ENCODE peak calls at places on chromosome 17, in ten cellular contexts. Q is activated CD8-positive, alpha-beta T cell treated with anti-CD3 and anti-CD28 coated beads, Interleukin-2, amount 10 ng/mL, durations not matched to agents 7 days and 5 days; S is left ventricle myocardium inferior; H is midbrain; A is DMS153; W is BJ; M is dermis blood vessel endothelial cell; L is H4; T is IMR-90; E is fibroblast of pulmonary artery. K is an unnamed sample.

GRCh38 chr17:49582789-49583188 is 7.1 kb downstream of the NXPH3 start:
- DNase-seq in Q (no peak), S (no peak), H (no peak), A (no peak), W (no peak), M (peak; percentile 57), L (no peak), T (peak; percentile 33), E (no peak), K (no peak)

GRCh38 chr17:72302735-72303134 is 181.9 kb downstream of the SOX9 start:
- DNase-seq in Q (no peak), S (no peak), H (no peak), A (no peak), W (no peak), M (no peak), L (no peak), T (no peak), E (no peak), K (no peak)

GRCh38 chr17:19996502-19996901 is 12.7 kb upstream of the SPECC1 start:
- DNase-seq in Q (no peak), S (no peak), H (no peak), A (no peak), W (no peak), M (peak; percentile 30), L (no peak), T (no peak), E (peak; percentile 24), K (no peak)

GRCh38 chr17:3870871-3871306 is 22.0 kb downstream of the CAMKK1 start:
- DNase-seq in Q (no peak), S (no peak), H (no peak), A (no peak), W (no peak), M (peak; percentile 47), L (no peak), T (no peak), E (peak; percentile 66), K (no peak)

GRCh38 chr17:56737741-56738161 is 96.0 kb downstream of the C17orf67 start:
- DNase-seq in Q (no peak), S (no peak), H (no peak), A (no peak), W (no peak), M (no peak), L (peak; percentile 88), T (peak; percentile 82), E (peak; percentile 35), K (peak; percentile 73)

GRCh38 chr17:63930951-63931575 is 1.1 kb downstream of the CD79B start:
- DNase-seq in Q (peak; percentile 75), S (peak; percentile 77), H (no peak), A (no peak), W (no peak), M (peak; percentile 19), L (no peak), T (no peak), E (no peak), K (no peak)

GRCh38 chr17:63475491-63476412 is 1.1 kb upstream of the ACE start:
- DNase-seq in Q (no peak), S (no peak), H (no peak), A (no peak), W (no peak), M (no peak), L (no peak), T (peak; percentile 34), E (no peak), K (peak; percentile 76)

GRCh38 chr17:65560628-65561371 is 648 bp downstream of the AXIN2 start:
- DNase-seq in Q (peak; percentile 77), S (peak; percentile 86), H (peak; percentile 78), A (peak; percentile 34), W (no peak), M (peak; percentile 88), L (peak; percentile 75), T (peak; percentile 83), E (peak; percentile 94), K (peak; percentile 95)

GRCh38 chr17:14337596-14338079 is 36.8 kb downstream of the HS3ST3B1 start:
- DNase-seq in Q (no peak), S (no peak), H (no peak), A (no peak), W (no peak), M (no peak), L (no peak), T (no peak), E (no peak), K (no peak)

GRCh38 chr17:62163847-62164246 is 98.8 kb upstream of the MED13 start:
- DNase-seq in Q (no peak), S (no peak), H (no peak), A (no peak), W (no peak), M (no peak), L (no peak), T (no peak), E (no peak), K (no peak)

GRCh38 chr17:13088666-13089065 is 70.8 kb upstream of the ELAC2 start:
- DNase-seq in Q (no peak), S (no peak), H (no peak), A (no peak), W (no peak), M (no peak), L (peak; percentile 4), T (no peak), E (no peak), K (no peak)

GRCh38 chr17:55794681-55795080 is 43.8 kb downstream of the PCTP start:
- DNase-seq in Q (no peak), S (no peak), H (no peak), A (no peak), W (no peak), M (no peak), L (no peak), T (no peak), E (no peak), K (no peak)

GRCh38 chr17:77809814-77810213 is 148.7 kb upstream of the TNRC6C start:
- DNase-seq in Q (no peak), S (no peak), H (no peak), A (no peak), W (no peak), M (no peak), L (no peak), T (no peak), E (no peak), K (no peak)

GRCh38 chr17:66952031-66952524 is 12.4 kb upstream of the CACNG4 start:
- DNase-seq in Q (no peak), S (no peak), H (no peak), A (no peak), W (peak; percentile 65), M (peak; percentile 65), L (peak; percentile 98), T (peak; percentile 97), E (peak; percentile 87), K (no peak)

GRCh38 chr17:80992077-80992947 is 671 bp downstream of the CHMP6 start:
- DNase-seq in Q (no peak), S (no peak), H (no peak), A (no peak), W (no peak), M (no peak), L (no peak), T (no peak), E (no peak), K (peak; percentile 89)

GRCh38 chr17:27157297-27157696 is 136.6 kb upstream of the WSB1 start:
- DNase-seq in Q (no peak), S (no peak), H (no peak), A (no peak), W (no peak), M (no peak), L (no peak), T (no peak), E (no peak), K (no peak)

GRCh38 chr17:82551779-82552457 is 32.4 kb downstream of the FOXK2 start:
- DNase-seq in Q (peak; percentile 83), S (peak; percentile 69), H (peak; percentile 38), A (peak; percentile 13), W (no peak), M (peak; percentile 86), L (peak; percentile 51), T (peak; percentile 70), E (peak; percentile 74), K (peak; percentile 89)

GRCh38 chr17:79041723-79042420 is 17.9 kb downstream of the C1QTNF1 start:
- DNase-seq in Q (no peak), S (no peak), H (no peak), A (no peak), W (no peak), M (no peak), L (no peak), T (peak; percentile 37), E (no peak), K (peak; percentile 67)

GRCh38 chr17:57784226-57784895 is 39.3 kb upstream of the CCDC182 start:
- DNase-seq in Q (no peak), S (no peak), H (no peak), A (no peak), W (no peak), M (no peak), L (no peak), T (no peak), E (no peak), K (no peak)

GRCh38 chr17:6667516-6667915 is 16.0 kb downstream of the C17orf100 start:
- DNase-seq in Q (no peak), S (no peak), H (no peak), A (no peak), W (no peak), M (no peak), L (no peak), T (no peak), E (no peak), K (no peak)

GRCh38 chr17:39485555-39485954 is 24.3 kb downstream of the CDK12 start:
- DNase-seq in Q (no peak), S (no peak), H (no peak), A (no peak), W (peak; percentile 94), M (no peak), L (peak; percentile 94), T (peak; percentile 98), E (peak; percentile 87), K (peak; percentile 66)

K was measured in upper lobe of left lung.